ENCODE peak calls at places on chromosomes 1 and 21, in five cellular contexts. A is sigmoid colon, V is prostate gland, J is upper lobe of left lung, L is suprapubic skin. T is an unnamed sample.

GRCh38 chr1:65527211-65527610 is 106.7 kb downstream of the LEPR start:
- DNase-seq in A (no peak), V (no peak), J (no peak), L (no peak), T (no peak)

GRCh38 chr1:156009404-156009803 is 11.3 kb downstream of the SSR2 start:
- DNase-seq in A (no peak), V (no peak), J (no peak), L (no peak), T (no peak)

GRCh38 chr1:159076753-159077656 is at the start of gene AIM2:
- DNase-seq in A (no peak), V (no peak), J (no peak), L (no peak), T (peak)

GRCh38 chr21:34800797-34801518 is 132.2 kb downstream of the CLIC6 start:
- DNase-seq in A (no peak), V (no peak), J (no peak), L (no peak), T (no peak)

GRCh38 chr1:88140325-88140724 is 543.7 kb upstream of the PKN2 start:
- DNase-seq in A (no peak), V (no peak), J (no peak), L (no peak), T (no peak)

GRCh38 chr1:226654046-226654445 is 85.0 kb downstream of the ITPKB start:
- DNase-seq in A (no peak), V (no peak), J (no peak), L (no peak), T (no peak)

GRCh38 chr1:58780586-58781452 is 3.0 kb downstream of the JUN start:
- DNase-seq in A (no peak), V (peak), J (no peak), L (no peak), T (peak)

GRCh38 chr1:4048076-4048475 is 148.0 kb upstream of the C1orf174 start:
- DNase-seq in A (no peak), V (no peak), J (no peak), L (no peak), T (no peak)

GRCh38 chr1:211697356-211697755 is 21.9 kb upstream of the NEK2 start:
- DNase-seq in A (no peak), V (no peak), J (no peak), L (no peak), T (no peak)

GRCh38 chr21:33478182-33478581 is 1.6 kb downstream of the TMEM50B start:
- DNase-seq in A (no peak), V (no peak), J (no peak), L (no peak), T (no peak)

GRCh38 chr1:20322081-20322824 is 31.6 kb downstream of the VWA5B1 start:
- DNase-seq in A (no peak), V (no peak), J (no peak), L (no peak), T (no peak)

GRCh38 chr1:203202431-203203245 is 16.1 kb upstream of the CHI3L1 start:
- DNase-seq in A (peak), V (no peak), J (no peak), L (no peak), T (peak)
- TF ChIP-seq POLR2AphosphoS5 in A (peak), V (no peak), J (peak), L (no peak), T (peak)

GRCh38 chr1:67149179-67149770 is 14.5 kb upstream of the C1orf141 start:
- DNase-seq in A (peak), V (peak), J (no peak), L (no peak), T (peak)
- TF ChIP-seq POLR2A in A (no peak), V (no peak), J (no peak), L (no peak), T (no peak)

GRCh38 chr1:25907473-25908058 is 1.3 kb upstream of the STMN1 start:
- DNase-seq in A (peak), V (no peak), J (no peak), L (no peak), T (no peak)
- H3K4me3 ChIP-seq in A (no peak), V (no peak), J (no peak), L (no peak), T (no peak)

DNA sequence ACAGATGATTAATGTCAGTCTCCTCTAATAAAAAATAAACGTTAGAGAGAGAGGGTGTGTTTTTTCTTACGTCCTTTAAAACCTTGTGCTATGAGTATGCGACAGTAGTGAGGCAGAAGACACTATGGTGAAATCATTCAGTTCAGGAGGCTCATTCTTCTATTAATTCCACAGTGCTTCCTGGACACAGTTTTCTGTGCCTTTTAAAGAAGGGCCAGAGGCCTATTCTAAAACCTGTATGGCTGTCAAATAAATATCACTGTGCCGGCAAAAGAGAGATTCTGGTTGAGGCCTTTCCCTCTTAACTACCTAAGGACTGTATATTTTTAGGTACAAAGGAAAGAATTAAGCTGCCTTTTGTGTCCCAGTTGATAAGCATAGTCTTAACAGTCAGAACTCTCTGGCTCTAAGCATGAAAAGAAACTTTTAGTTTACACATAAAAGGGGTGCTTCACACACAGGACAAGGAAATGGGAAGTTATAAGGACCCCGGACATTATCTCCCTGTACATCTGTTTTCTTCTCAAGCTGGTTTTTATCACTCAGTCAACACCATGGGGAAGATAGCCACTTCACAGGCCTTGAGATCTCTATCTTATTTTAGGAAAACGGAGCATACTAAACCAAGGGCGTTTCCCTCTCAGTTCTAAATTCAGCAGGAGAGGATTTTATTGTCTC is 71.2 kb upstream of the HSPA13 start:
- DNase-seq in A (no peak), V (no peak), J (no peak), L (no peak), T (no peak)
- TF ChIP-seq POLR2AphosphoS5 in A (no peak), V (no peak), J (no peak), L (no peak), T (no peak)

DNA sequence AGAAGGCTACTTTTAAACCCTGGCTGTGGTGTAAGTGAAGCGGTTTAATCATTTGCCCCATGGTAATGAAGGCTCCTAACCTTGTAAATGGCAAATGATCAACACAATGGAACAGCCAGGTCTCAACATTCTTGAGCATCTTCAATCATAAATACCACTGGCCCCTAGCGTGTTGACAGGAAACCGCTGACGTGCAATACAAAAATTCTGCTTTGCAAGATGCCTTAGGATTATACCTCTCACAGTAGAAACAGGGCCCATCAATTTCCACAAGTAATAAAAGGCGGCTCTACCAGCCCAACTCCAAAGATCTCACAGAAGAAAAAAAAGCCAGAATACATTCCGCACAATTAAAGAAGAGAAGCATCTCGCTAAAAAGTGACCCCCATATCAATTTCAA is 32.8 kb downstream of the LGALS8 start:
- DNase-seq in A (no peak), V (no peak), J (no peak), L (no peak), T (no peak)
- TF ChIP-seq POLR2A in A (no peak), V (no peak), J (no peak), L (no peak), T (no peak)

GRCh38 chr1:27348861-27349783 is 7.3 kb downstream of the SYTL1 start:
- DNase-seq in A (no peak), V (peak), J (peak), L (no peak), T (peak)
- H3K4me3 ChIP-seq in A (peak), V (peak), J (peak), L (peak), T (peak)

GRCh38 chr1:36287595-36287994 is 18.6 kb upstream of the SH3D21 start:
- DNase-seq in A (no peak), V (no peak), J (no peak), L (no peak), T (no peak)

GRCh38 chr1:36284061-36284460 is 22.1 kb upstream of the SH3D21 start:
- DNase-seq in A (no peak), V (no peak), J (no peak), L (no peak), T (no peak)

GRCh38 chr1:36286802-36287201 is 19.4 kb upstream of the SH3D21 start:
- DNase-seq in A (no peak), V (no peak), J (no peak), L (no peak), T (no peak)

GRCh38 chr1:36284517-36284916 is 21.7 kb upstream of the SH3D21 start:
- DNase-seq in A (no peak), V (no peak), J (no peak), L (no peak), T (no peak)

GRCh38 chr1:36285450-36286101 is 20.6 kb upstream of the SH3D21 start:
- DNase-seq in A (peak), V (peak), J (no peak), L (no peak), T (peak)
- TF ChIP-seq POLR2AphosphoS5 in A (no peak), V (peak), J (no peak), L (no peak), T (peak)

GRCh38 chr1:37553927-37554808 is at the start of gene SNIP1:
- DNase-seq in A (peak), V (peak), J (peak), L (peak), T (peak)

GRCh38 chr1:37556712-37557196 is at the start of gene DNALI1:
- DNase-seq in A (peak), V (peak), J (peak), L (peak), T (peak)

GRCh38 chr1:37559080-37559479 is 2.3 kb downstream of the DNALI1 start:
- DNase-seq in A (no peak), V (no peak), J (no peak), L (no peak), T (no peak)

GRCh38 chr1:37558411-37558810 is 1.7 kb downstream of the DNALI1 start:
- DNase-seq in A (no peak), V (no peak), J (no peak), L (no peak), T (no peak)

GRCh38 chr1:37557402-37557801 is 662 bp downstream of the DNALI1 start:
- DNase-seq in A (no peak), V (no peak), J (no peak), L (no peak), T (no peak)
- TF ChIP-seq POLR2A in A (no peak), V (no peak), J (no peak), L (no peak), T (no peak)

T was measured in stomach.